ENCODE peak calls at places on chromosomes 11 and 22, in seven cellular contexts. One of them, this sample, is unnamed.

GRCh38 chr22:37183432-37184379 is 4.3 kb downstream of the C1QTNF6 start:
- DNase-seq in effector CD4-positive, alpha-beta T cell: no peak
- DNase-seq in ascending aorta: no peak
- DNase-seq in left ventricle myocardium inferior: peak; percentile 26
- DNase-seq in SW480: no peak
- DNase-seq in NCI-H1105: no peak
- DNase-seq in IMR-90: no peak
- DNase-seq in this sample: no peak

GRCh38 chr11:45913514-45913913 is 4.2 kb downstream of the PEX16 start:
- DNase-seq in effector CD4-positive, alpha-beta T cell: no peak
- DNase-seq in ascending aorta: no peak
- DNase-seq in left ventricle myocardium inferior: no peak
- DNase-seq in SW480: no peak
- DNase-seq in NCI-H1105: no peak
- DNase-seq in IMR-90: no peak
- DNase-seq in this sample: no peak

GRCh38 chr11:128085276-128085675 is 502.1 kb downstream of the ETS1 start:
- DNase-seq in effector CD4-positive, alpha-beta T cell: no peak
- DNase-seq in ascending aorta: no peak
- DNase-seq in left ventricle myocardium inferior: no peak
- DNase-seq in SW480: no peak
- DNase-seq in NCI-H1105: no peak
- DNase-seq in IMR-90: no peak
- DNase-seq in this sample: no peak

GRCh38 chr11:122165972-122166371 is 50.0 kb upstream of the BLID start:
- DNase-seq in effector CD4-positive, alpha-beta T cell: no peak
- DNase-seq in ascending aorta: no peak
- DNase-seq in left ventricle myocardium inferior: no peak
- DNase-seq in SW480: no peak
- DNase-seq in NCI-H1105: no peak
- DNase-seq in IMR-90: no peak
- DNase-seq in this sample: no peak

GRCh38 chr11:119166368-119167076 is 2.0 kb upstream of the NLRX1 start:
- DNase-seq in effector CD4-positive, alpha-beta T cell: no peak
- DNase-seq in ascending aorta: no peak
- DNase-seq in left ventricle myocardium inferior: no peak
- DNase-seq in SW480: peak; percentile 84
- DNase-seq in NCI-H1105: no peak
- DNase-seq in IMR-90: peak; percentile 51
- DNase-seq in this sample: peak; percentile 30

GRCh38 chr11:76208438-76208828 is 2.1 kb upstream of the WNT11 start:
- DNase-seq in effector CD4-positive, alpha-beta T cell: no peak
- DNase-seq in ascending aorta: no peak
- DNase-seq in left ventricle myocardium inferior: no peak
- DNase-seq in SW480: no peak
- DNase-seq in NCI-H1105: no peak
- DNase-seq in IMR-90: no peak
- DNase-seq in this sample: no peak

GRCh38 chr22:42964994-42965699 is 49.8 kb downstream of the PACSIN2 start:
- DNase-seq in effector CD4-positive, alpha-beta T cell: no peak
- DNase-seq in ascending aorta: no peak
- DNase-seq in left ventricle myocardium inferior: no peak
- DNase-seq in SW480: peak; percentile 91
- DNase-seq in NCI-H1105: no peak
- DNase-seq in IMR-90: peak; percentile 45
- DNase-seq in this sample: no peak

GRCh38 chr11:123475478-123475877 is 45.4 kb downstream of the GRAMD1B start:
- DNase-seq in effector CD4-positive, alpha-beta T cell: no peak
- DNase-seq in ascending aorta: no peak
- DNase-seq in left ventricle myocardium inferior: no peak
- DNase-seq in SW480: no peak
- DNase-seq in NCI-H1105: peak; percentile 65
- DNase-seq in IMR-90: peak; percentile 57
- DNase-seq in this sample: no peak

GRCh38 chr11:19822531-19822930 is 109.9 kb downstream of the NAV2 start:
- DNase-seq in effector CD4-positive, alpha-beta T cell: no peak
- DNase-seq in ascending aorta: no peak
- DNase-seq in left ventricle myocardium inferior: no peak
- DNase-seq in SW480: no peak
- DNase-seq in NCI-H1105: no peak
- DNase-seq in IMR-90: no peak
- DNase-seq in this sample: no peak

GRCh38 chr11:69705901-69706787 is 2.3 kb upstream of the FGF19 start:
- DNase-seq in effector CD4-positive, alpha-beta T cell: no peak
- DNase-seq in ascending aorta: no peak
- DNase-seq in left ventricle myocardium inferior: no peak
- DNase-seq in SW480: no peak
- DNase-seq in NCI-H1105: no peak
- DNase-seq in IMR-90: no peak
- DNase-seq in this sample: no peak

GRCh38 chr22:23762866-23763578 is at the start of gene C22orf15:
- DNase-seq in effector CD4-positive, alpha-beta T cell: no peak
- DNase-seq in ascending aorta: no peak
- DNase-seq in left ventricle myocardium inferior: no peak
- DNase-seq in SW480: no peak
- DNase-seq in NCI-H1105: no peak
- DNase-seq in IMR-90: peak; percentile 29
- DNase-seq in this sample: no peak

GRCh38 chr22:24003887-24004286 is 1.4 kb downstream of the GSTT4 start:
- DNase-seq in effector CD4-positive, alpha-beta T cell: no peak
- DNase-seq in ascending aorta: no peak
- DNase-seq in left ventricle myocardium inferior: no peak
- DNase-seq in SW480: no peak
- DNase-seq in NCI-H1105: no peak
- DNase-seq in IMR-90: no peak
- DNase-seq in this sample: no peak

GRCh38 chr11:42766191-42766590 is 545.6 kb upstream of the API5 start:
- DNase-seq in effector CD4-positive, alpha-beta T cell: no peak
- DNase-seq in ascending aorta: no peak
- DNase-seq in left ventricle myocardium inferior: no peak
- DNase-seq in SW480: no peak
- DNase-seq in NCI-H1105: no peak
- DNase-seq in IMR-90: no peak
- DNase-seq in this sample: no peak

GRCh38 chr22:37549704-37550059 is 10.6 kb upstream of the CDC42EP1 start:
- DNase-seq in effector CD4-positive, alpha-beta T cell: no peak
- DNase-seq in ascending aorta: no peak
- DNase-seq in left ventricle myocardium inferior: no peak
- DNase-seq in SW480: no peak
- DNase-seq in NCI-H1105: no peak
- DNase-seq in IMR-90: peak; percentile 50
- DNase-seq in this sample: no peak

GRCh38 chr22:43476751-43477150 is 64.9 kb downstream of the MPPED1 start:
- DNase-seq in effector CD4-positive, alpha-beta T cell: no peak
- DNase-seq in ascending aorta: no peak
- DNase-seq in left ventricle myocardium inferior: no peak
- DNase-seq in SW480: no peak
- DNase-seq in NCI-H1105: no peak
- DNase-seq in IMR-90: no peak
- DNase-seq in this sample: no peak

GRCh38 chr22:42791721-42792452 is 65.2 kb downstream of the ARFGAP3 start:
- DNase-seq in effector CD4-positive, alpha-beta T cell: no peak
- DNase-seq in ascending aorta: no peak
- DNase-seq in left ventricle myocardium inferior: peak; percentile 75
- DNase-seq in SW480: no peak
- DNase-seq in NCI-H1105: no peak
- DNase-seq in IMR-90: no peak
- DNase-seq in this sample: no peak

GRCh38 chr22:26548303-26548702 is 36.0 kb upstream of the TFIP11 start:
- DNase-seq in effector CD4-positive, alpha-beta T cell: no peak
- DNase-seq in ascending aorta: no peak
- DNase-seq in left ventricle myocardium inferior: no peak
- DNase-seq in SW480: no peak
- DNase-seq in NCI-H1105: no peak
- DNase-seq in IMR-90: no peak
- DNase-seq in this sample: no peak

GRCh38 chr11:69913591-69914285 is 94.5 kb upstream of the FGF3 start:
- DNase-seq in effector CD4-positive, alpha-beta T cell: no peak
- DNase-seq in ascending aorta: no peak
- DNase-seq in left ventricle myocardium inferior: peak; percentile 6
- DNase-seq in SW480: no peak
- DNase-seq in NCI-H1105: no peak
- DNase-seq in IMR-90: no peak
- DNase-seq in this sample: no peak

GRCh38 chr11:128361451-128362020 is 225.8 kb downstream of the ETS1 start:
- DNase-seq in effector CD4-positive, alpha-beta T cell: no peak
- DNase-seq in ascending aorta: no peak
- DNase-seq in left ventricle myocardium inferior: no peak
- DNase-seq in SW480: no peak
- DNase-seq in NCI-H1105: no peak
- DNase-seq in IMR-90: peak; percentile 92
- DNase-seq in this sample: no peak

GRCh38 chr11:36508743-36509142 is 1.3 kb downstream of the TRAF6 start:
- DNase-seq in effector CD4-positive, alpha-beta T cell: no peak
- DNase-seq in ascending aorta: no peak
- DNase-seq in left ventricle myocardium inferior: no peak
- DNase-seq in SW480: no peak
- DNase-seq in NCI-H1105: no peak
- DNase-seq in IMR-90: peak; percentile 6
- DNase-seq in this sample: no peak

This sample was measured in Panc1.